ENCODE peak calls at places on chromosomes 7 and 10, in six cellular contexts. L is right atrium auricular region; J is body of pancreas; V is HL-60; C is lower lobe of right lung; I is CD8-positive, alpha-beta T cell. E is an unnamed sample.

GRCh38 chr7:22354462-22354861 is 2.5 kb downstream of the RAPGEF5 start:
- DNase-seq in J (no peak), C (no peak), I (no peak), L (no peak), V (no peak), E (no peak)

GRCh38 chr7:149624006-149624405 is 126.4 kb upstream of the ZNF746 start:
- DNase-seq in J (peak), I (peak), L (no peak), C (peak), V (no peak), E (no peak)

GRCh38 chr10:93272884-93273675 is 199.4 kb downstream of the CYP26A1 start:
- DNase-seq in J (no peak), L (no peak), I (no peak), C (no peak), V (no peak), E (no peak)

GRCh38 chr10:124743188-124744046 is 761 bp downstream of the FAM53B start:
- DNase-seq in J (peak), V (no peak), L (no peak), C (peak), I (no peak), E (peak)

GRCh38 chr7:77991656-77992055 is 193.1 kb downstream of the PHTF2 start:
- DNase-seq in L (no peak), J (no peak), I (no peak), V (no peak), C (no peak), E (no peak)

GRCh38 chr7:20576166-20576660 is 39.3 kb upstream of the ABCB5 start:
- DNase-seq in I (no peak), C (no peak), L (no peak), J (no peak), V (no peak), E (no peak)

GRCh38 chr7:124697746-124698145 is 67.8 kb downstream of the GPR37 start:
- DNase-seq in V (no peak), J (no peak), C (no peak), L (no peak), I (no peak), E (no peak)

GRCh38 chr7:111094387-111094786 is 3.5 kb downstream of the LRRN3 start:
- DNase-seq in V (no peak), I (no peak), L (no peak), C (no peak), J (no peak), E (no peak)

GRCh38 chr7:17421941-17422340 is 123.5 kb downstream of the AHR start:
- DNase-seq in I (no peak), V (no peak), J (no peak), C (no peak), L (no peak), E (no peak)

GRCh38 chr10:18060217-18060616 is 80.0 kb upstream of the CACNB2 start:
- DNase-seq in C (no peak), I (no peak), J (peak), V (no peak), L (no peak), E (no peak)

GRCh38 chr10:34015700-34016099 is 681.2 kb upstream of the NRP1 start:
- DNase-seq in I (no peak), V (no peak), C (no peak), J (no peak), L (no peak), E (no peak)

GRCh38 chr10:99852481-99853213 is 70.2 kb downstream of the ABCC2 start:
- DNase-seq in J (no peak), V (no peak), L (no peak), I (no peak), C (no peak), E (no peak)

GRCh38 chr7:159032310-159032709 is 112.4 kb downstream of the VIPR2 start:
- DNase-seq in C (no peak), V (no peak), I (no peak), L (peak), J (no peak), E (peak)

GRCh38 chr10:127740596-127740995 is 3.6 kb downstream of the FOXI2 start:
- DNase-seq in J (no peak), V (no peak), C (no peak), I (no peak), L (no peak), E (no peak)

GRCh38 chr10:107919626-107920235 is 755.2 kb upstream of the SORCS1 start:
- DNase-seq in J (no peak), L (no peak), I (no peak), C (no peak), V (no peak), E (no peak)

DNA sequence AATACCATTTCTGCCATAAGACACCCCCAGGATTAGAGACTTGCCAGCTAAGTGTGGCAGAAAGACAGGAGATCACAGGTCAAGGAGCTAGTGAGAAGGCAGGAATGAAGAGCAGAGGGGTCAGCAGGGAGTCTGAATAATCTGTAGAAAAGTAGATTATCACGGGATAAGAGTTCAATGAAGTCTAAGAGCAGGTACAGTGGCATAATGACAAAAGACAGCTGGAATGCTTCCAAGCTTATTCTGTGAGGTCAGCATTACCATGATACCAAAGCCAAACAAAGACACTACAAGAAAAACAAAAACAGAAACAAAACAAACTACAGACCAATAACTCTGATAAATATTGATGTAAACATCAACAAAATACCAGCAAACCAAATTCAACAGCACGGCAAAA is 20.8 kb downstream of the PILRA start:
- DNase-seq in C (no peak), J (no peak), L (no peak), V (no peak), I (no peak), E (no peak)
- H3K27ac ChIP-seq in C (no peak), J (no peak), L (no peak), V (no peak), I (no peak), E (no peak)

DNA sequence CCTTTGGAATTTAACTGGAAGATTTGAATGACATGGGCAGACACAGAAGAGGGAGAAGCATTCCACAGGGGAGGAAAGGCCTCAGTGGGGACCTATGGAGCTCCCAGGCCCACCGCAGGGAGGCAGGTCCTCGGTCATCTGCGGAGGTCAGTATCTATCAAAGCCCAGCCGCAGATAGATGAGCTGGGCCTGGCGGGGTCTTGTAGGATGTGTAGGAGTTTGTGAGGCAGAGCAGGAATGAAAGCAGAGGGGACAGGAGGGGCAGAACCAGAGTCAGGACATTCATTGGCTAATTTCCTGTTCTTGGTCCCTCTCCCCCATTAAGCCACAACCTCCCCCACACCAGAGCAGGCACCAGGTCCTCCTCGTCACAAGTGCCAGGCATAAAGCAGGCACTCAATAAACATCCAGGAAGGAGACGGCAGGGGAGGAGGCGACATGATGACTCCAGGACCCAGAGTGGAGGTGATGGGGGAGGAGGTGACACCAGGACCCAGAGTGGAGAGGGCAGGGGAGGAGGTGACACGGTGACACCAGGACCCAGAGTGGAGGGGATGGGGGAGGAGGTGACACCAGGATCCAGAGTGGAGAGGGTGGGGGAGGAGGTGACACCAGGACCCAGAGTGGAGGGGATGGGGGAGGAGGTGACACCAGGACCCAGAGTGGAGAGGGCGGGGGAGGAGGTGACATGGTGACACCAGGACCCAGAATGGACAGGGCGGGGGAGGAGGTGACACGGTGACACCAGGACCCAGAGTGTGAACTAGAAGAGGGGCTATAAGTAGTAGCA is 83.7 kb upstream of the PDGFA start:
- DNase-seq in C (no peak), V (no peak), J (no peak), I (peak), L (no peak), E (no peak)
- H3K27ac ChIP-seq in C (peak), V (no peak), J (no peak), I (peak), L (peak), E (peak)

GRCh38 chr10:68989317-68989990 is 851 bp downstream of the KIFBP start:
- DNase-seq in C (no peak), I (no peak), J (no peak), L (no peak), V (no peak), E (peak)
- H3K27ac ChIP-seq in C (peak), I (peak), J (peak), L (peak), V (peak), E (peak)

DNA sequence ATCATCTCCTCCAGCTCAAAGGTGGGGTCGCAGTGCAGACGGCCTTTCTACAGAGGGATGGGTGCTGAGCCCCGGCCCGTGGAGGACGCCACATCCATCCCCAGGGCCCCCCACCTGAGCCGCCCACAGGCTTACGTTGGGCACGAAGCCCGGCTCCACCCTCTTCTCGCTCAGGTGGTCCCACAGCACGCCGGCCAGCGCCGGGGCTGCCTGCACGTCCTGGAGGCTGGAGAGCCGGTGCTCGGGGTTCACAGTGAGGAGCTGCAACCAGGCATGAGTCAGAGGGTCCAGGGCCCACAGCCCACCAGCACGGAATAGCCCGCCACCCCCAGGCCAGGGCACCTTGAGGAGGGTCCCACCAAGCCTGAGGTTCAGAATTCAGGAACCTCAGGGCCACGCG is 36.0 kb downstream of the DPYSL4 start:
- DNase-seq in J (no peak), L (no peak), C (no peak), V (no peak), I (no peak), E (no peak)
- H3K27ac ChIP-seq in J (no peak), L (no peak), C (no peak), V (no peak), I (no peak), E (no peak)

GRCh38 chr7:26102176-26102575 is 49.8 kb upstream of the NFE2L3 start:
- DNase-seq in V (no peak), L (no peak), I (no peak), C (no peak), J (no peak), E (no peak)
- H3K27ac ChIP-seq in V (peak), L (peak), I (no peak), C (no peak), J (no peak), E (peak)

DNA sequence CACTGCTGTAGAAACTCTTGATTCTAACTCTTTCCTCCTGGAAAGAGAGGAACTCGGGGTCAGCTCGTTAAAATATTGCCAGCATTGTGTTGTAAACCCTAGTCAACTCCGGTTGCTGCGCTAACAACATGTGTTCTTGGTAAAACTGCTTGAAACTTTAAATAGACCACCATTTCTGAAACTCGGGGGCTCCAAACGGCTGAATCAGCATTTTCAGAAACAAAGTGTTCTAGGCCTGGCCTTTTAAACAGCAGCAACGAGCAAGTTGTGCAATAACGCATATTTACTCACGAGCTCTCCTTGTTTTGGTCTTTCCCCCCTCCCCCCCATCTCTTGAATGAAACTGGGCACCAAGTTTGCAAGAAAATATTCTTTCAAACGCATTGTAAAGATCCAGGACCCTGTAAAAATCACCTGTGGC is 9.2 kb upstream of the GRB10 start:
- DNase-seq in V (no peak), L (no peak), C (no peak), I (no peak), J (peak), E (no peak)
- H3K27ac ChIP-seq in V (peak), L (peak), C (peak), I (no peak), J (peak), E (peak)

DNA sequence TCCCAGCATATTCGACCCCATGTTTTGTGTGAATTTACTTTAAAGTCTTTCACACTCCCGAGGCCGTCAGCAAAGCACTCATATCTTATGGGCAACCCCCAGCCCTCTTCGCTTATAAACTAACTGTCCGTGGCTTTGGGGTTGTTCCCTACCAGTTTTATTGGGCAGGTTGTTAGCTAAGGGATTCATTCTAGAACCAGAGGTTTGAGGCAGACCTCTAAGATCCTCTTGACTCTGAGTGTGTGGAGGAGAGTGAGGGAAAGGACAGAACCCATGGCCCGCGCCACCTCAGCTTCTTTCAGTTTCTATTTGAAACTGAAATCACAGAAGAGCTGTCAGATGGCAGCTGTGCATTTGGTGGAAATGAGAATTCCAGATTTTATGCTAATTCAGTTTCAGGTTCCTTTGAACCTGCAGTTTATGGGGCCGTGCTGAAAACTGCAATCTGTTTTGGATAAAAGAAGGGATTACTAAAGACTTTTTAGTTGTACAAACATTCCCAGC is 450.0 kb upstream of the GALNT17 start:
- DNase-seq in L (no peak), C (no peak), V (no peak), J (no peak), I (no peak), E (no peak)
- H3K27ac ChIP-seq in L (no peak), C (peak), V (no peak), J (no peak), I (no peak), E (no peak)

GRCh38 chr10:69439350-69439739 is 11.9 kb upstream of the TSPAN15 start:
- DNase-seq in V (no peak), L (no peak), J (peak), C (no peak), I (no peak), E (no peak)
- H3K27ac ChIP-seq in V (peak), L (no peak), J (peak), C (peak), I (no peak), E (peak)

GRCh38 chr7:75608451-75609122 is 116.5 kb downstream of the SPDYE5 start:
- DNase-seq in J (no peak), L (no peak), I (no peak), V (no peak), C (no peak), E (no peak)

GRCh38 chr7:75601539-75601938 is 109.4 kb downstream of the SPDYE5 start:
- DNase-seq in I (no peak), L (no peak), V (no peak), C (no peak), J (no peak), E (no peak)

GRCh38 chr7:75599244-75599771 is 107.2 kb downstream of the SPDYE5 start:
- DNase-seq in L (no peak), I (no peak), V (no peak), C (no peak), J (no peak), E (no peak)

GRCh38 chr7:75604408-75604807 is 112.3 kb downstream of the SPDYE5 start:
- DNase-seq in J (no peak), C (no peak), I (no peak), V (peak), L (no peak), E (no peak)
- H3K27ac ChIP-seq in J (no peak), C (no peak), I (no peak), V (peak), L (no peak), E (no peak)

GRCh38 chr7:36827914-36828313 is 103.6 kb upstream of the AOAH start:
- DNase-seq in I (no peak), C (no peak), V (no peak), L (no peak), J (no peak), E (no peak)
- H3K27ac ChIP-seq in I (no peak), C (no peak), V (no peak), L (no peak), J (no peak), E (no peak)

E was measured in esophagus muscularis mucosa.